ENCODE peak calls at places on chromosome 14, in four cellular contexts. G, C, E and O are unnamed samples.

GRCh38 chr14:96091149-96091693 is 52.1 kb downstream of the C14orf132 start:
- DNase-seq in G (no peak), C (no peak), E (peak), O (no peak)

GRCh38 chr14:99191663-99192621 is 80.1 kb downstream of the BCL11B start:
- DNase-seq in G (no peak), C (peak), E (peak), O (peak)

GRCh38 chr14:51604078-51604477 is 47.6 kb upstream of the FRMD6 start:
- DNase-seq in G (no peak), C (no peak), E (no peak), O (no peak)

GRCh38 chr14:98278805-98279204 is 993.2 kb downstream of the BCL11B start:
- DNase-seq in G (no peak), C (no peak), E (no peak), O (no peak)

GRCh38 chr14:62443796-62444195 is 601.5 kb downstream of the KCNH5 start:
- DNase-seq in G (no peak), C (no peak), E (no peak), O (no peak)

GRCh38 chr14:76985021-76985420 is 43.5 kb downstream of the IRF2BPL start:
- DNase-seq in G (no peak), C (no peak), E (no peak), O (no peak)

GRCh38 chr14:67424539-67424938 is 12.6 kb upstream of the PLEK2 start:
- DNase-seq in G (no peak), C (no peak), E (no peak), O (no peak)

GRCh38 chr14:102071283-102071998 is 15.4 kb downstream of the HSP90AA1 start:
- DNase-seq in G (no peak), C (no peak), E (no peak), O (no peak)

GRCh38 chr14:97219356-97220017 is 422.3 kb downstream of the VRK1 start:
- DNase-seq in G (no peak), C (no peak), E (no peak), O (no peak)

GRCh38 chr14:76948213-76948947 is 80.1 kb downstream of the IRF2BPL start:
- DNase-seq in G (no peak), C (no peak), E (no peak), O (no peak)

GRCh38 chr14:100581228-100582145 is 5.7 kb downstream of the BEGAIN start:
- DNase-seq in G (peak), C (no peak), E (no peak), O (no peak)

GRCh38 chr14:62126885-62127478 is 364.8 kb downstream of the SNAPC1 start:
- DNase-seq in G (no peak), C (no peak), E (no peak), O (peak)

GRCh38 chr14:44149597-44149996 is 357.5 kb downstream of the FSCB start:
- DNase-seq in G (no peak), C (no peak), E (no peak), O (peak)

GRCh38 chr14:68359862-68360552 is 432.9 kb downstream of the ZFP36L1 start:
- DNase-seq in G (peak), C (peak), E (no peak), O (no peak)

GRCh38 chr14:20630340-20631022 is 11.0 kb downstream of the OR6S1 start:
- DNase-seq in G (no peak), C (peak), E (no peak), O (no peak)

GRCh38 chr14:103578401-103579075 is 15.8 kb downstream of the COA8 start:
- DNase-seq in G (no peak), C (no peak), E (no peak), O (no peak)

GRCh38 chr14:100048786-100049185 is 16.4 kb upstream of the EVL start:
- DNase-seq in G (no peak), C (no peak), E (no peak), O (no peak)

GRCh38 chr14:50320279-50320678 is 8.2 kb downstream of the DMAC2L start:
- DNase-seq in G (no peak), C (no peak), E (no peak), O (no peak)

GRCh38 chr14:94617366-94617941 is 5.3 kb downstream of the SERPINA3 start:
- DNase-seq in G (no peak), C (no peak), E (no peak), O (no peak)

GRCh38 chr14:94620597-94620996 is 8.4 kb downstream of the SERPINA3 start:
- DNase-seq in G (no peak), C (no peak), E (no peak), O (no peak)

GRCh38 chr14:94621358-94622134 is 9.4 kb downstream of the SERPINA3 start:
- DNase-seq in G (no peak), C (no peak), E (no peak), O (no peak)

GRCh38 chr14:94617988-94618822 is 6.0 kb downstream of the SERPINA3 start:
- DNase-seq in G (no peak), C (no peak), E (no peak), O (no peak)

DNA sequence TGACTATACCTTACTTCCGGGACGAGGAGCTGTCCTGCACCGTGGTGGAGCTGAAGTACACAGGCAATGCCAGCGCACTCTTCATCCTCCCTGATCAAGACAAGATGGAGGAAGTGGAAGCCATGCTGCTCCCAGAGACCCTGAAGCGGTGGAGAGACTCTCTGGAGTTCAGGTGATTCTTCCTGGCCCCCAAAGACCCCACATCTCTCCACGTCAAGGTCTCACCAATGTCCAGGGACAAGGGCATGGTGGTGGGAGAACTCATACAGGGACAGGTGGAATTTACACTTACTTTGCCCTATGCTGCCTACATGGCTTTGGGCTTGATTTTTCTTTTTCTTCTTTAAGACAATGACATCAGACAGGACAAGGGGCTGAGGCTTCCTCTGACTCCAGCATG is 7.1 kb downstream of the SERPINA3 start:
- DNase-seq in G (no peak), C (no peak), E (no peak), O (no peak)
- H3K4me3 ChIP-seq in G (no peak), C (no peak), E (no peak), O (no peak)

DNA sequence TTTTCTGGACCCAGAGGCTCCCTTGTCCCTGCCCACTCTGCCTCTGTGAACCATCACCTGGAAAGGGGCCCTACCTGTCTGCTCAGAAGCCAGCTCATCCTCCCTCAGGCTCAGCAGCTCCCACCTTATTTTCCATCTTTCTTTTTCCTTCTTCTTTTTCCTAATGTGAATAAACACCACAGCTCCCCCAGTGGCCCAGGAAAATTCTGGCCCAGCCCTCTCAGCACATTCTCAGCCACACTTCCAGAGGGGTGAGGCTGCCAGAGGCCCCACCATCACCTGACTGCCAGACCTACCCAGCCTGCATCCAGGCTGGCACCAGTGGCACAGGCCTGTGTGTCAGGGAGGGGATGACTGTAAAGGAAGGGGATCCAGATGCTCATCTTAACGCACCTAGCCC is 23.0 kb downstream of the ZFHX2 start:
- DNase-seq in G (no peak), C (no peak), E (no peak), O (no peak)
- TF ChIP-seq CTCF in G (no peak), C (no peak), E (peak), O (peak)

GRCh38 chr14:104967414-104968152 is 10.6 kb downstream of the AHNAK2 start:
- DNase-seq in G (peak), C (peak), E (no peak), O (no peak)
- H3K4me3 ChIP-seq in G (peak), C (peak), E (peak), O (no peak)

GRCh38 chr14:32192712-32193373 is 9.0 kb upstream of the RNU6-7 start:
- DNase-seq in G (no peak), C (no peak), E (no peak), O (no peak)
- TF ChIP-seq CTCF in G (no peak), C (no peak), E (no peak), O (no peak)

GRCh38 chr14:24397639-24398297 is 1.0 kb upstream of the NYNRIN start:
- DNase-seq in G (no peak), C (no peak), E (no peak), O (no peak)

GRCh38 chr14:24390696-24391468 is 7.9 kb upstream of the NYNRIN start:
- DNase-seq in G (no peak), C (no peak), E (no peak), O (no peak)

GRCh38 chr14:24392327-24393098 is 6.3 kb upstream of the NYNRIN start:
- DNase-seq in G (no peak), C (no peak), E (no peak), O (peak)

GRCh38 chr14:24395609-24396580 is 2.9 kb upstream of the NYNRIN start:
- DNase-seq in G (no peak), C (peak), E (no peak), O (no peak)

DNA sequence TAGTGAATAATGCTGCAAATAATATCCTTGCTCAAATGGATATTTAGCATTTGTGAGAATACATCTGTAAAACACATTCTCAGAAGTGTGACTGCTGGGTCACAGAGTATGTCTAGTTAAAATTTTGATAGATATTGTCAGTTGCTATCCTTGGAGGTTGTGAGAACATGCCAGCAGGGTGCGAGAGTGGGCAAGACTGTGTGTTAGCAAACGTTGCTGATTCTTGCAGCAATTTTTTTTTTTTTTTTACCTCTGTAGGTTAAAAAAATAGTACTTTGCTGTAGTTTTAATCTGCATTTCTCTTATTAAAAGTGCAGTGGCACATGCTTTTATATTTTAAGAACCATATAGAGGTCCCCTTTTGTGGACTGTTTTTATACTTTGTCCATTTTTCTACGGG is 4.5 kb upstream of the NYNRIN start:
- DNase-seq in G (no peak), C (no peak), E (no peak), O (no peak)
- H3K4me3 ChIP-seq in G (no peak), C (no peak), E (no peak), O (no peak)

GRCh38 chr14:72616294-72616693 is 277.6 kb downstream of the DPF3 start:
- DNase-seq in G (no peak), C (no peak), E (no peak), O (peak)

GRCh38 chr14:72618424-72618823 is 275.5 kb downstream of the DPF3 start:
- DNase-seq in G (no peak), C (no peak), E (no peak), O (no peak)

GRCh38 chr14:72616811-72617210 is 277.1 kb downstream of the DPF3 start:
- DNase-seq in G (no peak), C (no peak), E (no peak), O (no peak)

GRCh38 chr14:72619071-72619710 is 274.7 kb downstream of the DPF3 start:
- DNase-seq in G (no peak), C (no peak), E (no peak), O (no peak)

GRCh38 chr14:72617391-72618011 is 276.4 kb downstream of the DPF3 start:
- DNase-seq in G (peak), C (no peak), E (peak), O (no peak)
- TF ChIP-seq CTCF in G (no peak), C (no peak), E (no peak), O (no peak)

GRCh38 chr14:81416233-81416927 is 16.3 kb upstream of the STON2 start:
- DNase-seq in G (no peak), C (no peak), E (no peak), O (no peak)
- H3K4me3 ChIP-seq in G (no peak), C (no peak), E (no peak), O (no peak)